ENCODE peak calls at places on chromosomes 13 and 19, in ten cellular contexts. M is mammary epithelial cell, I is endodermal cell, U is hepatocyte, G is cardiac muscle cell, H is GM12864, F is neural progenitor cell, K is cardiac fibroblast, V is suprapubic skin, O is pancreas. J is an unnamed sample.

GRCh38 chr13:30169442-30169841 is 137.9 kb downstream of the KATNAL1 start:
- DNase-seq in I (no peak), U (no peak), G (no peak), K (peak), M (no peak), V (no peak), F (no peak), H (no peak), O (no peak), J (no peak)

GRCh38 chr19:15640294-15640903 is at the start of gene CYP4F3:
- DNase-seq in H (no peak), O (peak), I (no peak), U (no peak), K (no peak), M (peak), G (no peak), F (no peak), V (no peak), J (no peak)

GRCh38 chr19:40600086-40600917 is 867 bp upstream of the LTBP4 start:
- DNase-seq in U (no peak), K (no peak), F (peak), H (no peak), O (no peak), V (no peak), M (no peak), I (peak), G (no peak), J (no peak)

GRCh38 chr19:5618591-5618990 is 4.0 kb downstream of the SAFB2 start:
- DNase-seq in O (no peak), U (no peak), M (no peak), K (no peak), G (no peak), I (no peak), H (no peak), F (no peak), V (no peak), J (no peak)

GRCh38 chr19:49712397-49712859 is 21.5 kb downstream of the CPT1C start:
- DNase-seq in K (peak), O (peak), G (no peak), V (no peak), U (no peak), F (peak), H (no peak), M (no peak), I (peak), J (peak)

GRCh38 chr13:94173312-94173854 is 306.1 kb downstream of the DCT start:
- DNase-seq in M (no peak), K (no peak), O (no peak), G (no peak), F (no peak), H (no peak), U (no peak), V (no peak), I (no peak), J (no peak)

GRCh38 chr19:5956323-5956722 is 21.6 kb downstream of the RANBP3 start:
- DNase-seq in K (no peak), F (no peak), O (no peak), M (no peak), V (no peak), I (no peak), G (no peak), H (no peak), U (no peak), J (no peak)

GRCh38 chr13:80547885-80548284 is 207.0 kb upstream of the SPRY2 start:
- DNase-seq in I (no peak), G (no peak), M (no peak), H (no peak), K (peak), O (no peak), U (no peak), F (no peak), V (no peak), J (peak)

GRCh38 chr19:30229524-30230174 is 142.5 kb upstream of the ZNF536 start:
- DNase-seq in O (no peak), V (no peak), M (no peak), G (no peak), H (no peak), I (peak), F (peak), K (no peak), U (peak), J (no peak)

GRCh38 chr13:99969934-99970760 is 1.4 kb downstream of the ZIC5 start:
- DNase-seq in G (peak), F (peak), V (no peak), I (peak), U (no peak), H (no peak), K (no peak), O (no peak), M (peak), J (no peak)

GRCh38 chr13:105474983-105475382 is 1060.5 kb downstream of the EFNB2 start:
- DNase-seq in V (no peak), H (no peak), G (peak), O (no peak), U (no peak), I (no peak), F (no peak), M (no peak), K (no peak), J (no peak)

GRCh38 chr13:23725922-23726321 is 155.7 kb downstream of the TNFRSF19 start:
- DNase-seq in I (no peak), V (no peak), U (no peak), F (no peak), G (no peak), O (no peak), M (no peak), H (no peak), K (peak), J (no peak)

GRCh38 chr19:42568006-42568405 is 26.7 kb downstream of the CEACAM8 start:
- DNase-seq in M (no peak), F (no peak), G (no peak), K (no peak), H (no peak), V (no peak), U (no peak), I (no peak), O (no peak), J (no peak)

GRCh38 chr19:42561512-42561911 is 33.2 kb downstream of the CEACAM8 start:
- DNase-seq in M (no peak), K (no peak), I (no peak), O (no peak), H (no peak), V (no peak), F (no peak), U (no peak), G (no peak), J (no peak)

GRCh38 chr19:42567567-42567966 is 27.2 kb downstream of the CEACAM8 start:
- DNase-seq in F (no peak), M (no peak), I (no peak), K (no peak), H (no peak), G (no peak), V (no peak), U (no peak), O (no peak), J (no peak)

GRCh38 chr19:42560731-42561130 is 32.5 kb upstream of the CEACAM1 start:
- DNase-seq in U (no peak), O (no peak), F (no peak), G (no peak), M (no peak), K (no peak), I (no peak), H (no peak), V (no peak), J (no peak)

DNA sequence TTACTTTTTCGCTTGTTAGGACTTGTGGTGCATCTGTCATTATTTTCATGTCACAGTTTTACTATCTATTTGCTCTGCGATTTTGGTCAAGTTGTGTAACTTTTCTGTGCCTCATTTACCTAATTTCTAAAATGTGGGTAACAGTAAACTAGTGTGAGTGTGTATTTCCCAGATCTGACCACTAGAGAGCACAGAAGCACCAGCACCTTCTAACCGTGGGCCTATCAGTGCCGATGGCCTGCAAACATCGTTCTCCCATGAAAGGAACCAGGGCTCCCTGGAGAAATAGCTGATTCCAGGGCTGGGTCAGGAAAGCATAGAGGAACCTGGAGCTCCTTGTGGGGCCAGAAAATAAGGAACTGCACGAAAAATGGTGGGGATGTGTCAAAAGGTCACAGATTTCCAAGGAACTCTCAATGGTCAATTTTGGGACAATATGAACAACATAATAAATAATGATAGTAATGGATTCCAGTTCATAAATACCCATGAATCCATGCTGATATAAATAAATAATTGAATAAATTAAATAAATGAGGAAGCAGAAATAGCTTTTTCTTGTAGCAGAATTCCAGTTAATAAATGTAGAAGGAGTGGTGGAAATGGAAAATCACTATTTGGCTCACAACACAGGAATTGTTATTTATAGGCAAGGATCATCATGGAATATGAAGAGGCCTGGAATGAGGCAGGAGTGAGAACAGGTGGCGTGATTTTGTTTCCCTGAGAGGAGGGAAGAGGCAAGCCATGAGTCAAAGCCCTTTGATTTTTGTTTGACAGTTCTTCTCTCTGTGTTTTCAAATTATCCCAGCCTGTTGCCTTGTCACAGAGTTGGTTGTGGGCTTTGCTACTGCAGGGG is 31.1 kb downstream of the CEACAM8 start:
- DNase-seq in H (peak), V (no peak), U (peak), F (peak), M (peak), G (peak), I (peak), O (no peak), K (peak), J (peak)
- H3K4me3 ChIP-seq in H (no peak), V (no peak), U (no peak), F (no peak), M (no peak), G (no peak), I (no peak), O (no peak), K (no peak), J (no peak)

DNA sequence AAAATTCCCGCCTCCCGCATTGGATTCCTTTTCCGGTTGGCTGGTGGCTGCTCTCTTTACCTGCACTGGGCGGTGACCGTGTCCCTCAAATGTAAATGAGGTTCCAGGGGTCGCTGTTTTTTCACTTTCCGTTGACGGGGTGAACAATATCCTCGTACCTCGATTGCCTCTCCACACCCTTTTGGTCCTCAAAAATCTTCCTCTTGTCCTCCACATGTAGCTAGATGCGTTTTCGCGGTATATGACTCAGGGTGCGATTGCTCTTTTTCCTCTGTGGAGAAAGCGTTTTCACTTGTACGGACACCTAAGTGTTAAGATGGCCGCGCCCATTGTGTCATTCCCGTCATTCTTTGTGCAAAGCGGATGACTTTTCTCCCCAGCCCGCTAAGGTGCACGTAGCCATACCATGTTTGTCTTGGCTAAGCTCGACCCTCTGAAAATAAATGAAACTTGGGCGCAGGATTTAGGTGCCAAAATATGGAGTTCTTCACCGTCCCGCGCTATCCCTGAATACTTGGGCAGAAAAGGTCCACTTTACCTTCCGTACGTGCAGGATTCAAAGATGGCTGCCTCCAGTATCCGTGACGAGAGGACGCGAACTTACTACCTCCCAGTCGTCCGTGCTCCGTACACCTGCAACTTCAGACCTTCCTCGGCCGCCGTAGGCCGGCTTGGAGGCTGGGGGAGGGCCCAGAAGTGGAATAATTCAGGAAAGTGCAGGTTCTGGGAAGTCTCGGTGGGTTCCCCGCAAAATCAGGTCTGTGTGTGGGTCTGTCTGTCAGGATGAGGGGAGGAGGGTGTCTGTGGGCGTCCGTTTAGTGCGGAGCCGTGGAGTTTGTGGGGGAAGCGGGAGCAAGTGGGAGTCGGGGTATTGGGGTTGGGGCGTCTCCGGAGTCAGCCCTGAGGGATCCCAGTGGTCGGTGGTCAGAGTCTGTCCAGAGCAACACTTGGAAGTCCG is at the start of gene ZNF613:
- DNase-seq in O (peak), M (peak), K (peak), U (peak), H (peak), F (peak), V (peak), I (peak), G (peak), J (peak)
- TF ChIP-seq CTCF in O (no peak), M (peak), K (peak), U (peak), H (peak), F (peak), V (no peak), I (peak), G (peak), J (peak)

GRCh38 chr19:51125421-51126075 is 842 bp downstream of the SIGLEC9 start:
- DNase-seq in O (no peak), I (peak), U (no peak), M (no peak), G (no peak), K (no peak), F (no peak), V (peak), H (no peak), J (no peak)
- H3K4me3 ChIP-seq in O (no peak), I (no peak), U (no peak), M (no peak), G (no peak), K (no peak), F (no peak), V (peak), H (no peak), J (no peak)

GRCh38 chr19:17778621-17779280 is 16.2 kb upstream of the B3GNT3 start:
- DNase-seq in K (no peak), O (no peak), V (no peak), H (no peak), I (peak), G (peak), U (no peak), F (peak), M (no peak), J (no peak)

GRCh38 chr19:17772172-17772571 is 20.9 kb downstream of the FCHO1 start:
- DNase-seq in M (no peak), H (no peak), G (no peak), K (no peak), O (no peak), V (no peak), U (no peak), F (no peak), I (no peak), J (no peak)

GRCh38 chr19:17777840-17778620 is 16.9 kb upstream of the B3GNT3 start:
- DNase-seq in M (no peak), F (peak), K (peak), G (peak), H (no peak), I (peak), O (peak), U (peak), V (no peak), J (peak)

GRCh38 chr19:17775991-17776803 is 18.7 kb upstream of the B3GNT3 start:
- DNase-seq in M (no peak), F (no peak), G (no peak), V (no peak), O (no peak), K (peak), U (no peak), H (peak), I (no peak), J (peak)

GRCh38 chr19:17775245-17775927 is 19.6 kb upstream of the B3GNT3 start:
- DNase-seq in U (peak), O (no peak), I (peak), F (peak), H (no peak), M (no peak), V (no peak), G (peak), K (peak), J (peak)
- TF ChIP-seq CTCF in U (peak), O (no peak), I (peak), F (peak), H (peak), M (peak), V (peak), G (peak), K (peak), J (peak)

DNA sequence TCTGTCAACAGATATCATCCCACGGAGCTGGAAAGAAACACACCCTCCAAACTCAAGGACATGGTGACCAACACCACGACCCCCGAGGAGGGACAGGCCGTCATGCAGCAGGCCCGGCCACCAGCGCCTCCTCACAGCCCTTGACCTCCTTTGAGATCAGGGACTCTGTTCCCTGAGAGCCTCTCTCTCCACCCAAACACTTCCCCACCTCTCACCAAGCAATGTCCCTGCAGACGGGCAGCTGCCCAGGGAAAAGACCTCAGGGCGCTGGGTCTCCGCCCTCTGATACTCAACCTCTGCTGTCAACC is 10.0 kb downstream of the SCGB2B2 start:
- DNase-seq in O (no peak), I (no peak), M (no peak), K (no peak), H (no peak), U (no peak), G (no peak), F (no peak), V (no peak), J (no peak)
- H3K4me3 ChIP-seq in O (no peak), I (no peak), M (no peak), K (no peak), H (no peak), U (no peak), G (no peak), F (no peak), V (peak), J (no peak)

J was measured in foreskin fibroblast.